ENCODE peak calls at places on chromosomes 7 and 10, in seven cellular contexts. R is endothelial cell, C is HFFc6, Y is heart right ventricle, I is B cell, S is NCI-H524 treated with DMSO at 0.1 percent for 48 hours, O is NCI-H1092 treated with DMSO at 0.1 percent for 48 hours. B is an unnamed sample.

GRCh38 chr7:101743241-101743994 is 74.0 kb upstream of the CUX1 start:
- DNase-seq in R (peak), C (peak), Y (peak), I (peak), S (no peak), O (peak), B (peak)

GRCh38 chr10:43344051-43344450 is 27.4 kb upstream of the FXYD4 start:
- DNase-seq in R (no peak), C (no peak), Y (no peak), I (no peak), S (no peak), O (no peak), B (no peak)

GRCh38 chr10:107701947-107702346 is 537.4 kb upstream of the SORCS1 start:
- DNase-seq in R (no peak), C (no peak), Y (no peak), I (no peak), S (no peak), O (no peak), B (no peak)

GRCh38 chr10:97550336-97551149 is 22.0 kb upstream of the ANKRD2 start:
- DNase-seq in R (no peak), C (no peak), Y (no peak), I (no peak), S (no peak), O (no peak), B (no peak)

GRCh38 chr7:20783716-20784310 is 2.9 kb downstream of the SP8 start:
- DNase-seq in R (peak), C (no peak), Y (peak), I (no peak), S (no peak), O (peak), B (no peak)

GRCh38 chr7:150716368-150716767 is at the start of gene GIMAP1:
- DNase-seq in R (no peak), C (no peak), Y (peak), I (peak), S (no peak), O (no peak), B (no peak)

GRCh38 chr10:93199221-93199681 is 125.6 kb downstream of the CYP26A1 start:
- DNase-seq in R (no peak), C (peak), Y (peak), I (no peak), S (no peak), O (peak), B (peak)

GRCh38 chr7:2607122-2607912 is 24.5 kb upstream of the TTYH3 start:
- DNase-seq in R (no peak), C (no peak), Y (peak), I (no peak), S (no peak), O (no peak), B (no peak)

GRCh38 chr10:20406607-20407188 is 490.4 kb downstream of the NEBL start:
- DNase-seq in R (no peak), C (no peak), Y (no peak), I (no peak), S (no peak), O (no peak), B (no peak)

GRCh38 chr7:149854611-149855367 is 16.6 kb downstream of the ZNF862 start:
- DNase-seq in R (no peak), C (peak), Y (peak), I (no peak), S (peak), O (peak), B (peak)

GRCh38 chr7:92793656-92794205 is 42.6 kb downstream of the CDK6 start:
- DNase-seq in R (no peak), C (no peak), Y (no peak), I (no peak), S (no peak), O (no peak), B (no peak)

GRCh38 chr7:139572071-139572470 is 48.6 kb downstream of the CLEC2L start:
- DNase-seq in R (no peak), C (no peak), Y (no peak), I (no peak), S (no peak), O (no peak), B (no peak)

GRCh38 chr7:73567701-73568685 is 10.4 kb downstream of the TBL2 start:
- DNase-seq in R (no peak), C (no peak), Y (no peak), I (no peak), S (no peak), O (no peak), B (no peak)

GRCh38 chr7:15508258-15508657 is 53.6 kb downstream of the AGMO start:
- DNase-seq in R (no peak), C (peak), Y (no peak), I (no peak), S (no peak), O (no peak), B (no peak)

GRCh38 chr10:129963076-129963830 is 821 bp downstream of the EBF3 start:
- DNase-seq in R (peak), C (no peak), Y (peak), I (no peak), S (no peak), O (no peak), B (no peak)

GRCh38 chr7:26459794-26460193 is 168.1 kb downstream of the SNX10 start:
- DNase-seq in R (no peak), C (no peak), Y (no peak), I (no peak), S (no peak), O (no peak), B (no peak)

GRCh38 chr10:4316166-4316810 is 509.7 kb upstream of the AKR1E2 start:
- DNase-seq in R (no peak), C (peak), Y (peak), I (no peak), S (no peak), O (no peak), B (no peak)

GRCh38 chr7:926061-927030 is 28.1 kb downstream of the ADAP1 start:
- DNase-seq in R (no peak), C (no peak), Y (no peak), I (no peak), S (no peak), O (no peak), B (no peak)

GRCh38 chr10:13450078-13450477 is 78.7 kb downstream of the BEND7 start:
- DNase-seq in R (no peak), C (peak), Y (no peak), I (no peak), S (no peak), O (peak), B (no peak)

GRCh38 chr10:44300666-44301649 is 83.9 kb downstream of the CXCL12 start:
- DNase-seq in R (no peak), C (peak), Y (no peak), I (no peak), S (no peak), O (no peak), B (no peak)

GRCh38 chr7:141945356-141945755 is 1.4 kb downstream of the CLEC5A start:
- DNase-seq in R (no peak), C (no peak), Y (no peak), I (no peak), S (no peak), O (no peak), B (no peak)

GRCh38 chr10:78651287-78651686 is 417.5 kb upstream of the ZMIZ1 start:
- DNase-seq in R (no peak), C (no peak), Y (no peak), I (no peak), S (no peak), O (no peak), B (no peak)

GRCh38 chr10:26682926-26683325 is 14.6 kb upstream of the PDSS1 start:
- DNase-seq in R (no peak), C (no peak), Y (no peak), I (no peak), S (no peak), O (no peak), B (no peak)

GRCh38 chr7:91894781-91895480 is 14.4 kb upstream of the MTERF1 start:
- DNase-seq in R (no peak), C (no peak), Y (no peak), I (no peak), S (peak), O (no peak), B (no peak)

B was measured in NCI-H2081.